ENCODE peak calls at places on chromosomes 4 and X, in six cellular contexts. B is naive thymus-derived CD4-positive, alpha-beta T cell; M is left ventricle myocardium superior; O is IMR-90; I is body of pancreas; E is natural killer cell. P is an unnamed sample.

GRCh38 chr4:55303818-55304217 is 42.2 kb upstream of the SRD5A3 start:
- ATAC-seq in M (peak; percentile 82), E (no peak), B (no peak), I (no peak), O (peak; percentile 85), P (peak; percentile 43)

GRCh38 chr4:174697164-174697563 is 131.9 kb downstream of the GLRA3 start:
- ATAC-seq in B (no peak), O (no peak), I (no peak), M (peak; percentile 84), E (no peak), P (peak; percentile 80)

GRCh38 chr4:48249378-48249777 is 20.3 kb downstream of the TEC start:
- ATAC-seq in B (no peak), E (no peak), I (no peak), M (no peak), O (no peak), P (no peak)

GRCh38 chr4:67593741-67594175 is 35.2 kb downstream of the STAP1 start:
- ATAC-seq in I (peak; percentile 94), M (peak; percentile 84), B (no peak), E (no peak), O (peak; percentile 62), P (peak; percentile 74)

GRCh38 chr4:139750099-139750498 is 84.5 kb downstream of the MGST2 start:
- ATAC-seq in I (no peak), M (no peak), B (no peak), E (no peak), O (no peak), P (no peak)

GRCh38 chrX:74370482-74370881 is 50.8 kb upstream of the SLC16A2 start:
- ATAC-seq in I (no peak), E (no peak), B (no peak), M (no peak), O (no peak), P (no peak)

GRCh38 chr4:99414401-99414800 is 20.7 kb downstream of the ADH7 start:
- ATAC-seq in I (peak; percentile 53), B (no peak), O (no peak), M (no peak), E (no peak), P (peak; percentile 55)

GRCh38 chrX:68989865-68990606 is 161.2 kb downstream of the EFNB1 start:
- ATAC-seq in I (peak; percentile 81), O (peak; percentile 93), M (peak; percentile 87), E (no peak), B (no peak), P (peak; percentile 61)

GRCh38 chr4:153156263-153156662 is 48.0 kb upstream of the TRIM2 start:
- ATAC-seq in E (no peak), I (no peak), M (no peak), B (peak; percentile 29), O (no peak), P (no peak)

GRCh38 chr4:92421920-92422319 is 118.2 kb downstream of the GRID2 start:
- ATAC-seq in I (no peak), M (no peak), B (no peak), O (no peak), E (no peak), P (no peak)

GRCh38 chrX:51395474-51395806 is 62.8 kb downstream of the NUDT10 start:
- ATAC-seq in B (peak; percentile 6), E (no peak), I (peak; percentile 48), M (no peak), O (no peak), P (peak; percentile 30)

GRCh38 chr4:103207673-103208072 is 9.5 kb upstream of the CENPE start:
- ATAC-seq in I (no peak), O (no peak), B (no peak), E (no peak), M (no peak), P (no peak)

GRCh38 chr4:94639298-94639697 is 118.5 kb upstream of the BMPR1B start:
- ATAC-seq in B (no peak), M (peak; percentile 50), O (no peak), E (no peak), I (no peak), P (no peak)

GRCh38 chr4:1718095-1718850 is 2.9 kb downstream of the TMEM129 start:
- ATAC-seq in M (no peak), B (no peak), E (no peak), I (peak; percentile 6), O (no peak), P (no peak)

GRCh38 chr4:36532670-36533373 is 251.4 kb downstream of the DTHD1 start:
- ATAC-seq in E (no peak), I (no peak), O (no peak), M (no peak), B (no peak), P (no peak)

GRCh38 chr4:77003400-77003799 is 53.8 kb downstream of the SEPTIN11 start:
- ATAC-seq in O (no peak), I (no peak), B (no peak), M (no peak), E (no peak), P (no peak)

GRCh38 chr4:69713593-69713992 is 46.8 kb downstream of the SULT1B1 start:
- ATAC-seq in E (no peak), M (no peak), I (no peak), B (peak; percentile 83), O (no peak), P (peak; percentile 71)

GRCh38 chr4:77062856-77063255 is 12.9 kb downstream of the CCNI start:
- ATAC-seq in E (no peak), I (no peak), B (no peak), O (no peak), M (no peak), P (no peak)

GRCh38 chr4:73381214-73381613 is 22.9 kb upstream of the ALB start:
- ATAC-seq in E (no peak), B (no peak), I (no peak), M (no peak), O (no peak), P (no peak)

GRCh38 chr4:83905952-83906351 is 370.0 kb downstream of the GPAT3 start:
- ATAC-seq in O (no peak), B (no peak), M (no peak), E (no peak), I (no peak), P (peak; percentile 32)

GRCh38 chrX:31969714-31970113 is 897.9 kb upstream of the FTHL17 start:
- ATAC-seq in B (no peak), O (no peak), M (no peak), I (no peak), E (no peak), P (no peak)

GRCh38 chr4:183941964-183942363 is 36.9 kb downstream of the STOX2 start:
- ATAC-seq in M (no peak), I (no peak), B (no peak), E (no peak), O (no peak), P (no peak)

GRCh38 chr4:122050836-122051235 is 99.0 kb upstream of the TRPC3 start:
- ATAC-seq in B (no peak), E (no peak), I (no peak), O (no peak), M (no peak), P (no peak)

GRCh38 chr4:81003549-81004240 is 26.8 kb upstream of the BMP3 start:
- ATAC-seq in E (peak; percentile 88), O (no peak), I (no peak), B (peak; percentile 57), M (no peak), P (no peak)

GRCh38 chr4:53490965-53491622 is 100.2 kb downstream of the LNX1 start:
- ATAC-seq in B (no peak), I (peak; percentile 86), E (no peak), O (peak; percentile 80), M (peak; percentile 53), P (peak; percentile 67)

GRCh38 chr4:153138736-153139135 is 65.5 kb upstream of the TRIM2 start:
- ATAC-seq in M (no peak), O (no peak), I (peak; percentile 28), E (no peak), B (peak; percentile 63), P (no peak)

GRCh38 chrX:154397888-154398667 is at the start of gene RPL10:
- ATAC-seq in I (peak; percentile 88), O (peak; percentile 74), B (peak; percentile 90), M (peak; percentile 93), E (peak; percentile 78), P (peak; percentile 95)

GRCh38 chrX:39519566-39520301 is 578.0 kb downstream of the BCOR start:
- ATAC-seq in B (no peak), I (no peak), E (no peak), O (no peak), M (peak; percentile 84), P (no peak)

GRCh38 chrX:16119353-16120220 is 3.8 kb upstream of the GRPR start:
- ATAC-seq in E (no peak), O (no peak), M (no peak), B (peak; percentile 67), I (no peak), P (no peak)

GRCh38 chrX:51155157-51155556 is 177.5 kb upstream of the NUDT10 start:
- ATAC-seq in O (no peak), E (no peak), I (no peak), M (no peak), B (no peak), P (no peak)

GRCh38 chr4:7894098-7894676 is 45.5 kb downstream of the AFAP1 start:
- ATAC-seq in B (no peak), E (no peak), I (no peak), O (no peak), M (no peak), P (peak; percentile 10)

GRCh38 chrX:13110427-13111324 is 66.3 kb upstream of the FAM9C start:
- ATAC-seq in I (peak; percentile 93), E (no peak), B (no peak), M (peak; percentile 89), O (peak; percentile 73), P (peak; percentile 91)

GRCh38 chrX:15549189-15550012 is 48.8 kb downstream of the BMX start:
- ATAC-seq in E (no peak), O (no peak), B (no peak), M (no peak), I (no peak), P (no peak)

GRCh38 chrX:3142259-3143042 is 101.2 kb downstream of the ARSF start:
- ATAC-seq in M (no peak), B (no peak), E (no peak), O (no peak), I (no peak), P (no peak)

GRCh38 chr4:128831526-128832252 is 22.2 kb downstream of the JADE1 start:
- ATAC-seq in O (no peak), B (no peak), I (no peak), M (no peak), E (no peak), P (no peak)

GRCh38 chr4:52588097-52588496 is 71.0 kb downstream of the USP46 start:
- ATAC-seq in O (peak; percentile 48), B (peak; percentile 25), I (no peak), E (peak; percentile 42), M (peak; percentile 55), P (peak; percentile 41)

GRCh38 chr4:140170299-140170698 is 16.3 kb upstream of the MAML3 start:
- ATAC-seq in I (no peak), O (no peak), E (no peak), M (no peak), B (no peak), P (no peak)

GRCh38 chrX:63400340-63400739 is 49.2 kb upstream of the SPIN4 start:
- ATAC-seq in M (no peak), E (no peak), O (no peak), B (no peak), I (no peak), P (no peak)

P was measured in gastroesophageal sphincter.